ENCODE peak calls at places on chromosomes 1 and 21, in nine cellular contexts. W is KG1; Y is adrenal gland; F is astrocyte of the spinal cord; P is NCI-H460; Z is HFFc6; A is D721Med; N is activated naive CD4-positive, alpha-beta T cell; D is EL. O is an unnamed sample.

GRCh38 chr1:246280551-246280950 is 226.5 kb downstream of the SMYD3 start:
- DNase-seq in W (no peak), Y (peak; percentile 28), F (peak; percentile 46), P (no peak), Z (peak; percentile 33), A (no peak), N (no peak), D (peak; percentile 25), O (no peak)

GRCh38 chr1:221543529-221544120 is 198.3 kb downstream of the DUSP10 start:
- DNase-seq in W (peak; percentile 23), Y (peak; percentile 9), F (peak; percentile 49), P (peak; percentile 11), Z (peak; percentile 39), A (no peak), N (no peak), D (peak; percentile 36), O (no peak)

GRCh38 chr1:25432749-25433388 is 2.2 kb downstream of the MACO1 start:
- DNase-seq in W (no peak), Y (no peak), F (no peak), P (no peak), Z (no peak), A (no peak), N (no peak), D (no peak), O (no peak)

GRCh38 chr1:227728059-227728891 is 6.8 kb downstream of the JMJD4 start:
- DNase-seq in W (peak; percentile 27), Y (peak; percentile 89), F (peak; percentile 56), P (peak; percentile 73), Z (peak; percentile 18), A (peak; percentile 95), N (peak; percentile 28), D (peak; percentile 67), O (peak; percentile 35)

GRCh38 chr1:157042852-157043251 is 2.7 kb downstream of the ARHGEF11 start:
- DNase-seq in W (no peak), Y (no peak), F (no peak), P (no peak), Z (no peak), A (no peak), N (no peak), D (no peak), O (no peak)

GRCh38 chr1:180571060-180571831 is 12.5 kb downstream of the OVAAL start:
- DNase-seq in W (no peak), Y (no peak), F (peak; percentile 23), P (no peak), Z (peak; percentile 61), A (no peak), N (no peak), D (no peak), O (no peak)

GRCh38 chr21:45309069-45309521 is 21.4 kb upstream of the POFUT2 start:
- DNase-seq in W (no peak), Y (peak; percentile 91), F (peak; percentile 75), P (peak; percentile 25), Z (no peak), A (no peak), N (no peak), D (peak; percentile 70), O (no peak)

GRCh38 chr1:198686069-198686728 is 47.4 kb downstream of the PTPRC start:
- DNase-seq in W (no peak), Y (no peak), F (peak; percentile 74), P (peak; percentile 69), Z (peak; percentile 65), A (no peak), N (no peak), D (peak; percentile 69), O (no peak)

GRCh38 chr1:235563513-235563912 is 59.3 kb upstream of the B3GALNT2 start:
- DNase-seq in W (no peak), Y (no peak), F (no peak), P (no peak), Z (no peak), A (no peak), N (no peak), D (no peak), O (no peak)

GRCh38 chr1:204493882-204494280 is 724 bp downstream of the PIK3C2B start:
- DNase-seq in W (no peak), Y (peak; percentile 65), F (no peak), P (no peak), Z (no peak), A (no peak), N (no peak), D (peak; percentile 61), O (peak; percentile 74)

GRCh38 chr1:22676916-22677601 is 24.0 kb downstream of the C1QB start:
- DNase-seq in W (no peak), Y (no peak), F (no peak), P (no peak), Z (no peak), A (peak; percentile 41), N (no peak), D (no peak), O (no peak)

GRCh38 chr1:151935154-151935553 is 25.8 kb upstream of the THEM4 start:
- DNase-seq in W (no peak), Y (no peak), F (peak; percentile 44), P (no peak), Z (no peak), A (no peak), N (no peak), D (peak; percentile 28), O (peak; percentile 28)

GRCh38 chr1:112808861-112809684 is 93.9 kb upstream of the PPM1J start:
- DNase-seq in W (peak; percentile 36), Y (peak; percentile 74), F (peak; percentile 66), P (peak; percentile 38), Z (peak; percentile 61), A (peak; percentile 75), N (peak; percentile 42), D (peak; percentile 76), O (peak; percentile 61)

GRCh38 chr1:67110352-67110751 is 24.4 kb downstream of the C1orf141 start:
- DNase-seq in W (peak; percentile 1), Y (no peak), F (no peak), P (no peak), Z (no peak), A (no peak), N (no peak), D (no peak), O (no peak)

GRCh38 chr1:50921029-50921428 is 39.0 kb downstream of the FAF1 start:
- DNase-seq in W (no peak), Y (no peak), F (no peak), P (no peak), Z (no peak), A (no peak), N (no peak), D (no peak), O (no peak)